ENCODE peak calls at places on chromosomes 11 and 22, in four cellular contexts. H, U, J and K are unnamed samples.

GRCh38 chr11:103609117-103610066 is 427.0 kb upstream of the DDI1 start:
- DNase-seq in J (no peak), H (no peak), U (peak), K (no peak)

GRCh38 chr11:9506489-9507343 is 45.9 kb downstream of the ZNF143 start:
- DNase-seq in U (peak), J (peak), H (peak), K (no peak)

GRCh38 chr11:130740819-130741218 is 175.5 kb downstream of the SNX19 start:
- DNase-seq in H (no peak), U (no peak), J (no peak), K (no peak)

GRCh38 chr22:22528780-22529179 is 8.7 kb upstream of the ZNF280A start:
- DNase-seq in U (no peak), H (no peak), J (no peak), K (no peak)

GRCh38 chr11:87851234-87851633 is 324.0 kb downstream of the RAB38 start:
- DNase-seq in J (no peak), H (no peak), U (no peak), K (no peak)

GRCh38 chr11:36053314-36053713 is 109.5 kb downstream of the LDLRAD3 start:
- DNase-seq in H (no peak), J (no peak), U (no peak), K (no peak)

GRCh38 chr11:77142091-77142975 is 14.3 kb downstream of the MYO7A start:
- DNase-seq in U (no peak), H (no peak), J (peak), K (no peak)

GRCh38 chr22:23591203-23591791 is 11.2 kb upstream of the IGLL1 start:
- DNase-seq in J (peak), U (peak), H (no peak), K (peak)

GRCh38 chr11:16299884-16300778 is 56.2 kb downstream of the SOX6 start:
- DNase-seq in H (no peak), U (no peak), J (no peak), K (no peak)

GRCh38 chr22:30292069-30292970 is 3.0 kb upstream of the CASTOR1 start:
- DNase-seq in H (no peak), U (no peak), J (no peak), K (no peak)

GRCh38 chr11:13051257-13051656 is 42.1 kb downstream of the RASSF10 start:
- DNase-seq in H (no peak), U (no peak), J (no peak), K (no peak)

GRCh38 chr22:40818192-40818746 is 877 bp downstream of the SLC25A17 start:
- DNase-seq in U (no peak), H (no peak), J (no peak), K (no peak)

GRCh38 chr11:122334546-122335375 is 218.7 kb upstream of the BLID start:
- DNase-seq in J (no peak), H (no peak), U (no peak), K (no peak)

GRCh38 chr11:117725048-117725734 is 71.8 kb downstream of the DSCAML1 start:
- DNase-seq in J (no peak), U (no peak), H (no peak), K (no peak)

GRCh38 chr11:123797065-123797940 is 8.8 kb downstream of the OR6M1 start:
- DNase-seq in U (no peak), J (no peak), H (no peak), K (no peak)

GRCh38 chr11:737366-737765 is 9.9 kb upstream of the TALDO1 start:
- DNase-seq in J (no peak), H (no peak), U (no peak), K (no peak)

GRCh38 chr22:27984723-27985122 is 65.7 kb upstream of the PITPNB start:
- DNase-seq in H (no peak), U (no peak), J (no peak), K (no peak)

GRCh38 chr11:117829369-117829725 is 4.8 kb upstream of the FXYD2 start:
- DNase-seq in H (peak), J (no peak), U (peak), K (no peak)

GRCh38 chr11:81644239-81644840 is 1089.3 kb downstream of the FAM181B start:
- DNase-seq in J (no peak), H (no peak), U (peak), K (peak)

GRCh38 chr11:74636633-74637184 is 44.3 kb downstream of the POLD3 start:
- DNase-seq in H (no peak), U (no peak), J (no peak), K (no peak)

DNA sequence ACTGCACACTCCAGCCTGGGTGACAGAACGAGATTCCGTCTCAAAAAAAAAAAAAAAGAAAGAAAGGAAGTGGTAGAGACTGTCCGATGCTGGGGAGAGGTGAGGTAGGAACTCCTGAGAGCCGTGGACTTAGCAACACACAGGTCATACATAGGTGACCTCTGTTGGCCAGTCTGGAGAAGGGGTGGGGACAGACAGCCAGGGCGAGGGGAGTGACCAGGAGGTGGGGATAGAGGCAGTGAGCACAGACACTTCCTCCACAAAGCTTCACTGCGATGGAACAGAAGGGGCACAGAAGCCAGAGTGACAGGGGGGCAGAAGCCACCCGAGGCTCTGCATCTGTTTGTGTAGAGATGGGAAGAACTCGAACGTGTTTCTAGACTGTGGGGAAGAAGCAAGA is 47.1 kb downstream of the MYH9 start:
- DNase-seq in U (no peak), J (no peak), H (no peak), K (no peak)
- H3K27ac ChIP-seq in U (no peak), J (peak), H (peak), K (peak)

GRCh38 chr11:126420730-126421083 is 65.2 kb downstream of the ST3GAL4 start:
- DNase-seq in H (no peak), J (no peak), U (no peak), K (no peak)
- H3K27ac ChIP-seq in H (peak), J (peak), U (no peak), K (no peak)

GRCh38 chr22:42283288-42284229 is 13.1 kb upstream of the TCF20 start:
- DNase-seq in H (no peak), U (peak), J (peak), K (no peak)
- H3K27ac ChIP-seq in H (peak), U (peak), J (no peak), K (no peak)

GRCh38 chr11:22479986-22480740 is 142.0 kb downstream of the SLC17A6 start:
- DNase-seq in H (no peak), J (no peak), U (no peak), K (no peak)
- H3K27ac ChIP-seq in H (no peak), J (no peak), U (no peak), K (no peak)

GRCh38 chr11:92099183-92099582 is 125.4 kb upstream of the FAT3 start:
- DNase-seq in U (no peak), H (no peak), J (no peak), K (no peak)
- H3K27ac ChIP-seq in U (no peak), H (no peak), J (no peak), K (no peak)

GRCh38 chr11:108025387-108026080 is 16.8 kb downstream of the CUL5 start:
- DNase-seq in H (no peak), J (no peak), U (no peak), K (no peak)
- H3K27ac ChIP-seq in H (no peak), J (no peak), U (no peak), K (no peak)

GRCh38 chr11:73257342-73258103 is 14.6 kb upstream of the P2RY6 start:
- DNase-seq in J (peak), H (no peak), U (peak), K (no peak)

GRCh38 chr11:73260127-73260457 is 12.0 kb upstream of the P2RY6 start:
- DNase-seq in J (no peak), H (no peak), U (peak), K (no peak)

GRCh38 chr11:73262851-73263495 is 9.2 kb upstream of the P2RY6 start:
- DNase-seq in J (no peak), H (no peak), U (peak), K (no peak)

GRCh38 chr11:73259406-73260126 is 12.6 kb upstream of the P2RY6 start:
- DNase-seq in J (no peak), H (no peak), U (no peak), K (no peak)

DNA sequence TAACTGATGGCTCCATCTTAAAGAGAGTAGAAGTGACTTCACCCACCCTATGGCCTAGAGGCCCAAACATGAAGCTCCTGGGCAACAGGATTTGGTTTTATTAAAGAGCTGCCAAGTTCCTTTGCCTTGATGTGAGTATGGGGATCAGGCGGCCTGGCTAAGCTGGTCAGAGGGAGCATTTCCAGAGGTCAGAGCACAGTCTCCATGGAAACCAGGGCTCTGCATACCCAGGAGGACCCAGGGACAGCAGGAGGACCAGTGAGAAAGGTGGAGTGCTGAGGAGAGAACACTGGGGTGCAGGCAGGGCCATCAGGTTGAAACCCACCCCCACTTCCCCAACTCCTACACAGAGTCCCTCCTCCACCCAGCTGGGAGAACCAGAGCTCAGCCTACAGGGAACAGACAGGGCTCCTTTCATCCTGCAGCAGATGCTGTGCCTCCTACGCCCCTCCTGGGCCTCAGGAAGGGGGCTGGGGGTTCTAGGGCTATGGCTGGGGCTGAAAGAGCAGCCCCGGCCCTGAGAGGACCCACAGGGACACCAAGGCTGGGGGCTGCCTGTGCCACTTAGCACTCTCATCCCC is 13.9 kb upstream of the P2RY6 start:
- DNase-seq in U (peak), H (no peak), J (no peak), K (no peak)
- H3K27ac ChIP-seq in U (no peak), H (no peak), J (peak), K (no peak)

GRCh38 chr22:35510481-35510934 is 30.1 kb upstream of the RASD2 start:
- DNase-seq in U (no peak), J (no peak), H (no peak), K (no peak)
- H3K27ac ChIP-seq in U (no peak), J (no peak), H (no peak), K (peak)

GRCh38 chr11:61694971-61695706 is 14.9 kb downstream of the DAGLA start:
- DNase-seq in U (peak), J (peak), H (peak), K (peak)
- H3K27ac ChIP-seq in U (no peak), J (peak), H (peak), K (peak)

DNA sequence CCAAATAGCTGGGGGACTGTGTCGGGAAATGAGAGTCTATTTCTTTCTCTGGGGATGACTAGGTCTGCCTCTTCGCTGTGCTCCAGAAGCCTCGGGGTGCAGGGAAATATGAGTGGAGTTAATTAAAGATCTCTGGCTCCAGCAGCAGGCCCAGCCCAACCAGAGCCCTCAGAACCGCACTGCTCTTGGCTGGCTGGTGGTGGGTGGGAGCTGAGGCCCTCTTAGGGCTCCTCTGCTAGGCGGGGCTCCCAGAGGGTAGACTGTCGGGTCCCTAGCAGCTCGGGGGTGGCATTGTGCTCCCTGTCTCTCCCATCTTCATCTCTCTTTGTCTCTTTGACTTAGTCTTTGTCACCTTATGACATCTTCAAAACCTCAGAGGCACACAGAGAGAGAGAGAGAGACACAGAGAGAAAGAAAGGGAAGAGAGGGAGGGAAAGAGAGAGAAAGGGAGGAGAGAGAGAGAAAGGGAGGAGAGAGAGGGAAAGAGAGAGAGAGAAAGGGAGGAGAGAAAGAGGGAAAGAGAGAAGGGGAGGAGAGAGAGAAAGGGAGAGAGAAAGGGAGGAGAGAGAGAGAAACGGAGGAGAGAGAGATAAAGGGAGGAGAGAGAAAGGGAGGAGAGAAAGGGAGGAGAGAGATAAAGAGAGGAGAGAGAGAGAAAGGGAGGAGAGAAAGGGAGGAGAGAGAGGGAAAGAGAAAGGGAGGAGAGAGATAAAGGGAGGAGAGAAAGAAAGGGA is 20.2 kb downstream of the MPPED1 start:
- DNase-seq in J (peak), U (no peak), H (no peak), K (no peak)
- H3K27ac ChIP-seq in J (no peak), U (no peak), H (no peak), K (no peak)